ENCODE peak calls at places on chromosomes 1 and 21, in seven cellular contexts. P is RWPE1; N is tibial artery; L is CD4-positive, CD25-positive, alpha-beta regulatory T cell; X is ascending aorta; J is effector memory CD4-positive, alpha-beta T cell; B is K562. C is an unnamed sample.
A peak's percentile ranks its signal among the peaks of the same experiment; 100 is the strongest.

GRCh38 chr1:94797286-94797685 is 22.9 kb upstream of the SLC44A3 start:
- DNase-seq in B (no peak), X (no peak), L (no peak), N (no peak), P (no peak), J (no peak), C (no peak)

GRCh38 chr1:115492880-115493279 is 148.9 kb upstream of the VANGL1 start:
- DNase-seq in P (no peak), X (no peak), L (no peak), B (no peak), N (no peak), J (no peak), C (no peak)

GRCh38 chr1:21337010-21337437 is 46.8 kb upstream of the ECE1 start:
- DNase-seq in B (no peak), P (no peak), X (no peak), N (peak; percentile 47), L (no peak), J (no peak), C (no peak)

GRCh38 chr1:20787775-20788488 is 825 bp upstream of the HP1BP3 start:
- DNase-seq in J (no peak), X (no peak), B (peak; percentile 58), N (no peak), L (no peak), P (peak; percentile 29), C (peak; percentile 47)

GRCh38 chr1:40381268-40382109 is 8.0 kb downstream of the SMAP2 start:
- DNase-seq in J (no peak), L (peak; percentile 85), X (no peak), P (no peak), N (no peak), B (no peak), C (no peak)

GRCh38 chr1:53913352-53914043 is 19.5 kb downstream of the DIO1 start:
- DNase-seq in X (no peak), J (no peak), L (no peak), B (no peak), N (no peak), P (no peak), C (no peak)

GRCh38 chr1:153431928-153432327 is 15.6 kb downstream of the S100A7A start:
- DNase-seq in N (no peak), B (no peak), J (no peak), P (no peak), X (no peak), L (no peak), C (no peak)

GRCh38 chr21:41071410-41071809 is 96.5 kb upstream of the BACE2 start:
- DNase-seq in L (no peak), N (no peak), J (no peak), B (no peak), X (no peak), P (no peak), C (no peak)

GRCh38 chr1:84887261-84887934 is 5.6 kb downstream of the LPAR3 start:
- DNase-seq in X (no peak), B (no peak), N (no peak), L (no peak), J (no peak), P (peak; percentile 90), C (no peak)

GRCh38 chr1:243924588-243925349 is 74.7 kb upstream of the AKT3 start:
- DNase-seq in P (no peak), X (no peak), J (no peak), B (no peak), N (no peak), L (no peak), C (peak; percentile 24)

GRCh38 chr1:28173151-28173979 is 3.1 kb downstream of the PTAFR start:
- DNase-seq in X (no peak), N (no peak), P (no peak), L (no peak), B (no peak), J (no peak), C (no peak)

GRCh38 chr1:211959221-211959620 is 76.1 kb downstream of the INTS7 start:
- DNase-seq in X (no peak), P (no peak), B (no peak), L (no peak), N (no peak), J (no peak), C (no peak)

GRCh38 chr1:178581351-178581951 is 68.5 kb downstream of the TEX35 start:
- DNase-seq in L (no peak), X (no peak), J (no peak), B (no peak), P (no peak), N (no peak), C (no peak)

GRCh38 chr1:228842094-228842775 is 107.0 kb downstream of the RHOU start:
- DNase-seq in B (peak; percentile 26), P (peak; percentile 70), X (peak; percentile 85), N (no peak), L (no peak), J (no peak), C (peak; percentile 92)

GRCh38 chr1:168801032-168801745 is 72.2 kb upstream of the DPT start:
- DNase-seq in N (no peak), J (no peak), P (peak; percentile 4), L (no peak), X (no peak), B (no peak), C (no peak)

GRCh38 chr1:44138239-44138638 is 3.2 kb downstream of the KLF18 start:
- DNase-seq in N (no peak), L (no peak), J (no peak), P (no peak), B (no peak), X (no peak), C (no peak)

GRCh38 chr1:99218999-99219398 is 45.3 kb upstream of the PLPPR4 start:
- DNase-seq in P (no peak), N (no peak), L (no peak), X (no peak), B (no peak), J (no peak), C (no peak)

GRCh38 chr1:58515794-58516401 is 30.6 kb downstream of the OMA1 start:
- DNase-seq in J (peak; percentile 22), P (peak; percentile 54), N (peak; percentile 25), X (peak; percentile 66), B (peak; percentile 60), L (peak; percentile 75), C (peak; percentile 56)

GRCh38 chr21:15210235-15210678 is 145.5 kb upstream of the NRIP1 start:
- DNase-seq in X (peak; percentile 71), N (peak; percentile 79), J (no peak), B (no peak), L (no peak), P (peak; percentile 87), C (no peak)

GRCh38 chr21:45148316-45149000 is 74.1 kb downstream of the ADARB1 start:
- DNase-seq in J (no peak), X (peak; percentile 37), L (no peak), P (no peak), B (no peak), N (no peak), C (no peak)

GRCh38 chr1:14128096-14128495 is 428.1 kb downstream of the PRDM2 start:
- DNase-seq in J (no peak), P (no peak), B (no peak), L (no peak), N (no peak), X (no peak), C (no peak)

GRCh38 chr1:54475357-54476230 is 69.4 kb upstream of the SSBP3 start:
- DNase-seq in J (no peak), L (peak; percentile 68), P (no peak), X (no peak), B (no peak), N (no peak), C (no peak)

GRCh38 chr1:194469282-194469681 is 1282.9 kb upstream of the B3GALT2 start:
- DNase-seq in X (no peak), J (no peak), L (no peak), P (no peak), N (no peak), B (no peak), C (no peak)

GRCh38 chr1:165885305-165885694 is 57.9 kb downstream of the UCK2 start:
- DNase-seq in L (no peak), P (no peak), B (no peak), X (no peak), J (no peak), N (no peak), C (no peak)
- H3K27ac ChIP-seq in L (no peak overlapping the region), P (no peak overlapping the region), B (no peak overlapping the region), X (no peak overlapping the region), J (no peak overlapping the region), N (no peak overlapping the region), C (no peak overlapping the region)

GRCh38 chr1:59736744-59737143 is 78.0 kb upstream of the HOOK1 start:
- DNase-seq in N (no peak), J (no peak), X (no peak), P (no peak), L (no peak), B (no peak), C (no peak)
- H3K27ac ChIP-seq in N (no peak overlapping the region), J (no peak overlapping the region), X (no peak overlapping the region), P (no peak overlapping the region), L (no peak overlapping the region), B (no peak overlapping the region), C (no peak overlapping the region)

GRCh38 chr1:23417570-23417969 is 7.0 kb downstream of the TCEA3 start:
- DNase-seq in L (no peak), X (no peak), B (peak; percentile 52), J (no peak), P (no peak), N (no peak), C (no peak)
- H3K27ac ChIP-seq in L (no peak overlapping the region), X (no peak overlapping the region), B (no peak overlapping the region), J (no peak overlapping the region), P (no peak overlapping the region), N (no peak overlapping the region), C (no peak overlapping the region)

GRCh38 chr1:117826119-117826518 is 103.3 kb downstream of the GDAP2 start:
- DNase-seq in X (no peak), N (no peak), P (no peak), J (no peak), L (no peak), B (no peak), C (no peak)

GRCh38 chr1:117828206-117828605 is 101.2 kb downstream of the GDAP2 start:
- DNase-seq in J (no peak), L (no peak), B (no peak), N (peak; percentile 81), X (peak; percentile 93), P (no peak), C (peak; percentile 81)

GRCh38 chr1:117824612-117825011 is 104.8 kb downstream of the GDAP2 start:
- DNase-seq in L (no peak), P (no peak), J (no peak), X (no peak), B (no peak), N (peak; percentile 33), C (no peak)

GRCh38 chr1:117826551-117827078 is 102.8 kb downstream of the GDAP2 start:
- DNase-seq in L (peak; percentile 9), N (peak; percentile 53), P (peak; percentile 89), X (no peak), J (no peak), B (no peak), C (peak; percentile 84)

GRCh38 chr1:117825414-117825813 is 104.0 kb downstream of the GDAP2 start:
- DNase-seq in X (no peak), L (no peak), J (no peak), P (no peak), B (no peak), N (no peak), C (no peak)
- H3K27ac ChIP-seq in X (peak overlapping the region; percentile 74), L (no peak overlapping the region), J (no peak overlapping the region), P (peak overlapping the region; percentile 27), B (no peak overlapping the region), N (peak overlapping the region; percentile 69), C (no peak overlapping the region)

GRCh38 chr1:218403300-218403699 is 58.2 kb downstream of the TGFB2 start:
- DNase-seq in B (no peak), J (no peak), N (no peak), L (no peak), P (no peak), X (no peak), C (no peak)
- H3K27ac ChIP-seq in B (no peak overlapping the region), J (no peak overlapping the region), N (no peak overlapping the region), L (no peak overlapping the region), P (no peak overlapping the region), X (no peak overlapping the region), C (no peak overlapping the region)